ENCODE peak calls at places on chromosomes 4 and X, in ten cellular contexts. Q is mammary epithelial cell, B is MM.1S, K is stomach, U is testis, Y is upper lobe of left lung, R is prostate gland, L is left ventricle myocardium inferior, T is A549, D is ovary. G is an unnamed sample. For H3K9me3, the result is how much of the 10 kb centered on the place peaks cover.

GRCh38 chr4:76377922-76378321 is 43.0 kb downstream of the CCDC158 start:
- DNase-seq in Q (no peak), B (peak), K (peak), U (peak), Y (peak), R (no peak), L (no peak), T (peak), D (no peak), G (no peak)

GRCh38 chrX:77493677-77494553 is 46.7 kb downstream of the FGF16 start:
- DNase-seq in Q (peak), B (no peak), K (no peak), U (no peak), Y (no peak), R (no peak), L (no peak), T (peak), D (no peak), G (no peak)

GRCh38 chrX:8783100-8784098 is 17.8 kb downstream of the FAM9A start:
- DNase-seq in Q (no peak), B (peak), K (no peak), U (peak), Y (peak), R (no peak), L (no peak), T (peak), D (no peak), G (no peak)

GRCh38 chrX:24375732-24376131 is 15.3 kb downstream of the SUPT20HL1 start:
- DNase-seq in Q (no peak), B (no peak), K (no peak), U (no peak), Y (no peak), R (no peak), L (no peak), T (no peak), D (no peak), G (no peak)

GRCh38 chr4:119854364-119854763 is 212.3 kb downstream of the MAD2L1 start:
- DNase-seq in Q (no peak), B (no peak), K (no peak), U (no peak), Y (no peak), R (no peak), L (no peak), T (no peak), D (no peak), G (no peak)

GRCh38 chr4:3652586-3652985 is 113.6 kb upstream of the ADRA2C start:
- DNase-seq in Q (no peak), B (no peak), K (no peak), U (no peak), Y (no peak), R (no peak), L (no peak), T (no peak), D (no peak), G (no peak)

GRCh38 chr4:117983541-117984451 is 50.5 kb upstream of the NDST3 start:
- DNase-seq in Q (peak), B (no peak), K (no peak), U (no peak), Y (no peak), R (no peak), L (no peak), T (no peak), D (no peak), G (no peak)

GRCh38 chr4:182916483-182917181 is 554 bp downstream of the DCTD start:
- DNase-seq in Q (peak), B (peak), K (peak), U (peak), Y (peak), R (peak), L (peak), T (peak), D (peak), G (peak)

GRCh38 chrX:110286126-110286525 is 31.8 kb downstream of the AMMECR1 start:
- DNase-seq in Q (peak), B (no peak), K (no peak), U (no peak), Y (no peak), R (no peak), L (no peak), T (peak), D (no peak), G (no peak)

GRCh38 chrX:106959897-106960296 is 39.7 kb downstream of the CLDN2 start:
- DNase-seq in Q (peak), B (no peak), K (no peak), U (no peak), Y (no peak), R (peak), L (no peak), T (peak), D (no peak), G (no peak)

GRCh38 chr4:5957091-5957490 is 61.1 kb downstream of the C4orf50 start:
- DNase-seq in Q (no peak), B (no peak), K (no peak), U (no peak), Y (peak), R (no peak), L (no peak), T (no peak), D (no peak), G (no peak)

GRCh38 chr4:165312506-165312905 is 15.0 kb upstream of the MSMO1 start:
- DNase-seq in Q (peak), B (no peak), K (no peak), U (no peak), Y (no peak), R (no peak), L (no peak), T (no peak), D (no peak), G (no peak)

GRCh38 chr4:3401436-3402171 is 40.2 kb upstream of the HGFAC start:
- DNase-seq in Q (no peak), B (no peak), K (no peak), U (no peak), Y (no peak), R (peak), L (no peak), T (no peak), D (no peak), G (no peak)

GRCh38 chr4:2296621-2297601 is 35.0 kb upstream of the MXD4 start:
- DNase-seq in Q (no peak), B (no peak), K (no peak), U (no peak), Y (no peak), R (no peak), L (no peak), T (no peak), D (no peak), G (no peak)

GRCh38 chr4:158068063-158068462 is 104.8 kb downstream of the GASK1B start:
- DNase-seq in Q (no peak), B (no peak), K (no peak), U (no peak), Y (no peak), R (no peak), L (no peak), T (no peak), D (no peak), G (no peak)

GRCh38 chrX:18938710-18939109 is 45.2 kb downstream of the PHKA2 start:
- DNase-seq in Q (no peak), B (no peak), K (no peak), U (no peak), Y (no peak), R (no peak), L (no peak), T (no peak), D (no peak), G (no peak)

GRCh38 chrX:41824551-41824950 is 98.8 kb downstream of the CASK start:
- DNase-seq in Q (peak), B (no peak), K (no peak), U (no peak), Y (no peak), R (no peak), L (no peak), T (peak), D (no peak), G (no peak)

GRCh38 chr4:142331646-142332045 is 514.5 kb downstream of the INPP4B start:
- DNase-seq in Q (no peak), B (no peak), K (no peak), U (peak), Y (no peak), R (no peak), L (no peak), T (no peak), D (no peak), G (no peak)

GRCh38 chr4:181807771-181808170 is 435.4 kb upstream of the TENM3 start:
- DNase-seq in Q (no peak), B (no peak), K (no peak), U (no peak), Y (no peak), R (no peak), L (no peak), T (no peak), D (no peak), G (no peak)

GRCh38 chrX:48498374-48498809 is 10.4 kb upstream of the PORCN start:
- DNase-seq in Q (peak), B (no peak), K (no peak), U (no peak), Y (no peak), R (no peak), L (no peak), T (no peak), D (no peak), G (no peak)

GRCh38 chr4:168177546-168178149 is 85.3 kb downstream of the ANXA10 start:
- DNase-seq in Q (no peak), B (no peak), K (no peak), U (no peak), Y (no peak), R (no peak), L (no peak), T (no peak), D (no peak), G (no peak)

GRCh38 chrX:91414710-91415109 is 19.9 kb upstream of the PABPC5 start:
- DNase-seq in Q (no peak), B (no peak), K (no peak), U (peak), Y (no peak), R (no peak), L (no peak), T (no peak), D (no peak), G (no peak)
- TF ChIP-seq CTCF in Q (peak), B (peak), K (no peak), U (no peak), Y (no peak), R (no peak), L (peak), T (no peak), D (no peak), G (peak)

DNA sequence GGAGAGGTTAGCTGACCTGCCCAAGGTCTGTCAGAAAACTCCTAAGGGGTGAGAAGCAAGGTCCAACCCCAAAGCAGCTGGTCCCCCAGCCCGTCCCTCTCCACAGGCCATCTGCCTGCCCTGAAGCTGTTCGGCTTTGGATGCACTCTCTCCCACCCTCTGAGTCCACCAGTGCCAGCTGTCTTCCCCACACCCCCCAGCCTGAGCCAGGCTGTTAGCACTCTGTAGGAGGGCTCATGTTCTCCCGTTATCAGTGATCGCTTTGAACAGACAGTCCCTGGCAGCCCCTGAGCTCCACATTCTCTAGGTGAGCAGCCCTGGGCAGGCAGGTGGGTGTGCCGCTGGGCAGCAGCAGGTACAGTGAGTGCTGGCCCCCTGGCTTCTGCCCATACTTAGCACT is 16.0 kb downstream of the ZNF185 start:
- DNase-seq in Q (no peak), B (no peak), K (no peak), U (no peak), Y (no peak), R (no peak), L (no peak), T (no peak), D (no peak), G (no peak)
- H3K9me3 ChIP-seq in Q (under half), B (under half), K (under half), U (under half), Y (under half), R (under half), L (under half), T (under half), D (under half), G (under half)

DNA sequence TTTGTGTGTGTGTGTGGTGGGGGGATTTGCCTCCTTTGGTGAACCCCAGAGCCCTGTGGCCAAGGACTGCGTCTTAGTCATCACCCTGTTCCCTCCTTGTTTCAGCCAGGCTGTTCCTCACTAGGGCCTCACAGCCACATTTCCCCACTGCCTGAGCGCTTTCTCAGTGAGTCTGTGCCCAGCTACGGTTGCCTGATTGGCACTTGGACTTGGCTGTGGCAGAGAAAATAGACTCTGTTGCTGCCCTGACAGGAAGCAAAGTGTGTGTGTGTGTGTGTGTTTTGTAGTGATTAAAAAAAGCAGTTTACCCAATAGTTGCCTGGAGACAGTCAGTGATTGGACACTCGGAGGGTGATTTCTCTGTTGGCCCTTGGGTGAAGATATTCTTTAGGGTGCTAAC is 113.0 kb downstream of the UCHL1 start:
- DNase-seq in Q (no peak), B (no peak), K (peak), U (no peak), Y (peak), R (peak), L (peak), T (no peak), D (no peak), G (peak)
- H3K27ac ChIP-seq in Q (no peak), B (no peak), K (no peak), U (no peak), Y (no peak), R (no peak), L (peak), T (no peak), D (no peak), G (peak)

DNA sequence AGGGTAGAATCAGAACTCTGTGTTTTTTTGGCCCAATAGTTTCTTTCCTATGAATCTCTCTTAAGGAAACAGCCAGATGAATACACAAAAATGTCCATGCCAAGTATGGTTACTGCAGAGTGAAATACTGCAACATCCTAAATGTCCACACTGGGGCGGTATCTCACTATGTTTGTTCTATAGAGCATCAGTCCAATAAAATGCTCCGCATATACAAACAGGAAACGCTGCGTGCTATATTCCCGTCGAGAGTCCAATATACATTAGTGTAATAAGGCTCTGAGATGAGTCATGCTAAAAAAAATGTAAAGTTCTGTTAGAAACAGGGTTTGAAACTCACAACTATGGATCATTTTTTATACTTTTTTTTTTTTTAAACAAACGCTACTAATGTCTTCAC is 72.9 kb upstream of the ENOX2 start:
- DNase-seq in Q (peak), B (peak), K (no peak), U (peak), Y (no peak), R (peak), L (no peak), T (peak), D (no peak), G (no peak)
- TF ChIP-seq CTCF in Q (peak), B (peak), K (peak), U (no peak), Y (peak), R (no peak), L (peak), T (peak), D (no peak), G (peak)